ENCODE peak calls at places on chromosomes 4 and X, in four cellular contexts. N is amniotic stem cell; J is stimulated activated CD4-positive, alpha-beta T cell treated with anti-CD3 and anti-CD28 coated beads, Interleukin-2, amount 100 ng/mL, for 48 hours; B is foreskin fibroblast. L is an unnamed sample.

GRCh38 chrX:69133561-69134542 is 31.4 kb downstream of the PJA1 start:
- DNase-seq in N (no peak), J (no peak), B (peak), L (no peak)

GRCh38 chr4:99024481-99025275 is 29.2 kb downstream of the METAP1 start:
- DNase-seq in N (no peak), J (no peak), B (no peak), L (no peak)

GRCh38 chr4:168735735-168736134 is 238.9 kb downstream of the PALLD start:
- DNase-seq in N (no peak), J (no peak), B (no peak), L (no peak)

GRCh38 chr4:82583897-82584604 is 22.3 kb upstream of the TMEM150C start:
- DNase-seq in N (no peak), J (no peak), B (no peak), L (no peak)

GRCh38 chr4:180164799-180165198 is 2078.4 kb upstream of the TENM3 start:
- DNase-seq in N (peak), J (no peak), B (no peak), L (no peak)

GRCh38 chr4:94267037-94267436 is 59.4 kb downstream of the SMARCAD1 start:
- DNase-seq in N (no peak), J (no peak), B (no peak), L (no peak)

GRCh38 chr4:150149381-150149780 is 71.1 kb downstream of the DCLK2 start:
- DNase-seq in N (no peak), J (no peak), B (peak), L (no peak)

GRCh38 chrX:150990910-150991309 is 7.8 kb downstream of the HMGB3 start:
- DNase-seq in N (no peak), J (no peak), B (no peak), L (no peak)

GRCh38 chr4:10134141-10134540 is 17.5 kb upstream of the WDR1 start:
- DNase-seq in N (no peak), J (no peak), B (no peak), L (no peak)

GRCh38 chr4:186204103-186204559 is 12.8 kb downstream of the CYP4V2 start:
- DNase-seq in N (no peak), J (no peak), B (peak), L (no peak)

GRCh38 chr4:21034728-21035127 is 334.5 kb downstream of the PACRGL start:
- DNase-seq in N (no peak), J (no peak), B (no peak), L (no peak)

GRCh38 chr4:1410491-1411325 is 4.5 kb upstream of the NKX1-1 start:
- DNase-seq in N (no peak), J (peak), B (peak), L (no peak)

GRCh38 chr4:86338989-86339388 is 20.9 kb downstream of the MAPK10 start:
- DNase-seq in N (peak), J (no peak), B (peak), L (no peak)

GRCh38 chr4:10697071-10697470 is 12.5 kb upstream of the CLNK start:
- DNase-seq in N (no peak), J (no peak), B (no peak), L (no peak)

L was measured in gastrocnemius medialis.